ENCODE peak calls at places on chromosomes 2 and 18, in eight cellular contexts. One of them, this sample, is unnamed.

GRCh38 chr2:136957044-136957443 is 191.7 kb downstream of the THSD7B start:
- DNase-seq in fibroblast of pulmonary artery: no peak
- DNase-seq in OCI-LY7: no peak
- DNase-seq in prostate gland: no peak
- DNase-seq in cardiac fibroblast: no peak
- DNase-seq in GM12865: no peak
- DNase-seq in astrocyte of the spinal cord: no peak
- DNase-seq in colonic mucosa: no peak
- DNase-seq in this sample: no peak

GRCh38 chr2:189439342-189439741 is 1.9 kb upstream of the WDR75 start:
- DNase-seq in fibroblast of pulmonary artery: no peak
- DNase-seq in colonic mucosa: no peak
- DNase-seq in prostate gland: no peak
- DNase-seq in OCI-LY7: no peak
- DNase-seq in GM12865: no peak
- DNase-seq in cardiac fibroblast: no peak
- DNase-seq in astrocyte of the spinal cord: no peak
- DNase-seq in this sample: no peak

GRCh38 chr2:6986251-6986893 is 69.2 kb downstream of the RNF144A start:
- DNase-seq in colonic mucosa: no peak
- DNase-seq in prostate gland: no peak
- DNase-seq in GM12865: no peak
- DNase-seq in OCI-LY7: no peak
- DNase-seq in fibroblast of pulmonary artery: peak; percentile 52
- DNase-seq in astrocyte of the spinal cord: peak; percentile 39
- DNase-seq in cardiac fibroblast: peak; percentile 50
- DNase-seq in this sample: no peak

GRCh38 chr2:47189635-47190034 is 34.5 kb upstream of the STPG4 start:
- DNase-seq in OCI-LY7: no peak
- DNase-seq in prostate gland: no peak
- DNase-seq in fibroblast of pulmonary artery: peak; percentile 90
- DNase-seq in colonic mucosa: no peak
- DNase-seq in GM12865: no peak
- DNase-seq in cardiac fibroblast: peak; percentile 96
- DNase-seq in astrocyte of the spinal cord: peak; percentile 94
- DNase-seq in this sample: no peak

GRCh38 chr18:58041633-58042032 is 2.4 kb upstream of the NEDD4L start:
- DNase-seq in GM12865: no peak
- DNase-seq in prostate gland: no peak
- DNase-seq in astrocyte of the spinal cord: no peak
- DNase-seq in OCI-LY7: no peak
- DNase-seq in fibroblast of pulmonary artery: no peak
- DNase-seq in colonic mucosa: peak; percentile 75
- DNase-seq in cardiac fibroblast: no peak
- DNase-seq in this sample: no peak

GRCh38 chr2:74708883-74709282 is 54.8 kb downstream of the SEMA4F start:
- DNase-seq in cardiac fibroblast: peak; percentile 79
- DNase-seq in fibroblast of pulmonary artery: peak; percentile 91
- DNase-seq in OCI-LY7: no peak
- DNase-seq in prostate gland: no peak
- DNase-seq in GM12865: no peak
- DNase-seq in astrocyte of the spinal cord: peak; percentile 43
- DNase-seq in colonic mucosa: no peak
- DNase-seq in this sample: no peak

GRCh38 chr2:191620144-191620543 is 57.8 kb upstream of the NABP1 start:
- DNase-seq in GM12865: peak; percentile 31
- DNase-seq in astrocyte of the spinal cord: peak; percentile 55
- DNase-seq in OCI-LY7: no peak
- DNase-seq in prostate gland: no peak
- DNase-seq in cardiac fibroblast: peak; percentile 62
- DNase-seq in fibroblast of pulmonary artery: peak; percentile 42
- DNase-seq in colonic mucosa: no peak
- DNase-seq in this sample: no peak

GRCh38 chr2:12057436-12058166 is 311.2 kb downstream of the LPIN1 start:
- DNase-seq in OCI-LY7: peak; percentile 68
- DNase-seq in fibroblast of pulmonary artery: no peak
- DNase-seq in astrocyte of the spinal cord: peak; percentile 76
- DNase-seq in GM12865: peak; percentile 90
- DNase-seq in colonic mucosa: peak; percentile 25
- DNase-seq in prostate gland: no peak
- DNase-seq in cardiac fibroblast: no peak
- DNase-seq in this sample: no peak

GRCh38 chr2:71789556-71790219 is 336.3 kb downstream of the DYSF start:
- DNase-seq in OCI-LY7: no peak
- DNase-seq in fibroblast of pulmonary artery: peak; percentile 28
- DNase-seq in colonic mucosa: no peak
- DNase-seq in cardiac fibroblast: peak; percentile 18
- DNase-seq in astrocyte of the spinal cord: no peak
- DNase-seq in prostate gland: no peak
- DNase-seq in GM12865: no peak
- DNase-seq in this sample: no peak

GRCh38 chr18:62521588-62521987 is 1.2 kb upstream of the ZCCHC2 start:
- DNase-seq in astrocyte of the spinal cord: no peak
- DNase-seq in colonic mucosa: no peak
- DNase-seq in fibroblast of pulmonary artery: peak; percentile 11
- DNase-seq in GM12865: no peak
- DNase-seq in prostate gland: no peak
- DNase-seq in OCI-LY7: no peak
- DNase-seq in cardiac fibroblast: peak; percentile 10
- DNase-seq in this sample: no peak

GRCh38 chr2:121008978-121009377 is 273.3 kb downstream of the GLI2 start:
- DNase-seq in fibroblast of pulmonary artery: no peak
- DNase-seq in cardiac fibroblast: peak; percentile 10
- DNase-seq in prostate gland: no peak
- DNase-seq in colonic mucosa: no peak
- DNase-seq in astrocyte of the spinal cord: no peak
- DNase-seq in GM12865: no peak
- DNase-seq in OCI-LY7: peak; percentile 3
- DNase-seq in this sample: no peak

GRCh38 chr2:98479959-98480524 is 35.4 kb downstream of the INPP4A start:
- DNase-seq in colonic mucosa: no peak
- DNase-seq in fibroblast of pulmonary artery: peak; percentile 70
- DNase-seq in astrocyte of the spinal cord: peak; percentile 43
- DNase-seq in prostate gland: peak; percentile 40
- DNase-seq in OCI-LY7: peak; percentile 22
- DNase-seq in GM12865: peak; percentile 79
- DNase-seq in cardiac fibroblast: peak; percentile 53
- DNase-seq in this sample: no peak

GRCh38 chr18:45330170-45330594 is 285.1 kb upstream of the SLC14A2 start:
- DNase-seq in fibroblast of pulmonary artery: no peak
- DNase-seq in astrocyte of the spinal cord: no peak
- DNase-seq in prostate gland: no peak
- DNase-seq in GM12865: no peak
- DNase-seq in colonic mucosa: no peak
- DNase-seq in cardiac fibroblast: no peak
- DNase-seq in OCI-LY7: no peak
- DNase-seq in this sample: no peak

GRCh38 chr2:197804758-197805597 is 585 bp downstream of the PLCL1 start:
- DNase-seq in OCI-LY7: peak; percentile 7
- DNase-seq in fibroblast of pulmonary artery: peak; percentile 50
- DNase-seq in cardiac fibroblast: peak; percentile 31
- DNase-seq in prostate gland: no peak
- DNase-seq in colonic mucosa: peak; percentile 29
- DNase-seq in astrocyte of the spinal cord: peak; percentile 13
- DNase-seq in GM12865: peak; percentile 24
- DNase-seq in this sample: no peak

GRCh38 chr2:27715318-27716165 is 51.9 kb downstream of the SLC4A1AP start:
- DNase-seq in cardiac fibroblast: peak; percentile 59
- DNase-seq in OCI-LY7: no peak
- DNase-seq in fibroblast of pulmonary artery: peak; percentile 82
- DNase-seq in colonic mucosa: no peak
- DNase-seq in prostate gland: peak; percentile 26
- DNase-seq in astrocyte of the spinal cord: peak; percentile 55
- DNase-seq in GM12865: peak; percentile 22
- DNase-seq in this sample: no peak

GRCh38 chr2:218081695-218082094 is 12.6 kb downstream of the RUFY4 start:
- DNase-seq in colonic mucosa: no peak
- DNase-seq in GM12865: no peak
- DNase-seq in astrocyte of the spinal cord: peak; percentile 6
- DNase-seq in cardiac fibroblast: peak; percentile 30
- DNase-seq in prostate gland: no peak
- DNase-seq in fibroblast of pulmonary artery: peak; percentile 35
- DNase-seq in OCI-LY7: no peak
- DNase-seq in this sample: no peak

GRCh38 chr2:218081063-218081462 is 12.0 kb downstream of the RUFY4 start:
- DNase-seq in astrocyte of the spinal cord: no peak
- DNase-seq in fibroblast of pulmonary artery: no peak
- DNase-seq in prostate gland: no peak
- DNase-seq in OCI-LY7: peak; percentile 59
- DNase-seq in cardiac fibroblast: no peak
- DNase-seq in GM12865: peak; percentile 78
- DNase-seq in colonic mucosa: no peak
- DNase-seq in this sample: peak; percentile 57

GRCh38 chr2:218083352-218083676 is 14.3 kb downstream of the RUFY4 start:
- DNase-seq in colonic mucosa: no peak
- DNase-seq in cardiac fibroblast: no peak
- DNase-seq in OCI-LY7: no peak
- DNase-seq in GM12865: peak; percentile 33
- DNase-seq in prostate gland: no peak
- DNase-seq in fibroblast of pulmonary artery: no peak
- DNase-seq in astrocyte of the spinal cord: no peak
- DNase-seq in this sample: no peak

GRCh38 chr2:218079943-218080913 is 11.2 kb downstream of the RUFY4 start:
- DNase-seq in astrocyte of the spinal cord: no peak
- DNase-seq in colonic mucosa: no peak
- DNase-seq in GM12865: peak; percentile 26
- DNase-seq in OCI-LY7: no peak
- DNase-seq in prostate gland: no peak
- DNase-seq in fibroblast of pulmonary artery: no peak
- DNase-seq in cardiac fibroblast: no peak
- DNase-seq in this sample: no peak

DNA sequence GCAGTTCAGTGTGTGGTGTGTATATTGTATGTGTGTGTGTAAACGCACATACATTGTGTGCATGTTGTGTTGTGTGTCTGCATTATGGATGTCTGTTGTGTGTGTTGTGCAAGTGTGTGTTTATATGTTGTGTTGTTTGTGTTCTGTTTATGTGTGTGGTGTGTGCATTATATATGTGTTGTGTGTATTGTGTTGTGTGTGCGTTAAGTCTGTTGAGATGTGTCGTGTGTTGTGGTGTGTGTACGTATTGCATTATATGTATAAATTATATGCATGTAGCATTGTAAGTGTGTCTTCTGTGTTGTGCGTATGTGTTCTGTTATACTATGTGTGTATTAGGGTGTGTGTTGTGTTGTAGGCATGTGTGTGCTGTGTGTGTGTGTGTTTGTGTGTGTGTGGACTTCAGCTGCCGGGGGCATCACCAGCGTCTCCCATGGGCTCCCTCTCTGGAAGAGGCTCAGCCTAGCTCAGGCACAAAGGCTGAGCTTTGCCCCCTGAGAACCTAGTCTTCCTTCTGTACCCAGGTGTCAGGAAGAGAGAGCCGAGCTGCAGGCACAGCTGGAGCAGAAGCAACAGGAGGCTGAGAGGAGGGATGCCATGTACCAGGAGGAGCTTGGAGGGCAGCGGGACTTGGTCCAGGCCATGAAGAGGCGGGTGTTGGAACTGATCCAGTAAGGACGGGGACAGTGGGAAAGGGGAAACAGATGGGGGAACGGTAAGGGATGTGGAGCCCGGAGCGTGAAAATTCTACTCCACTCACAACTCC is 13.7 kb downstream of the RUFY4 start:
- DNase-seq in fibroblast of pulmonary artery: no peak
- DNase-seq in colonic mucosa: no peak
- DNase-seq in prostate gland: no peak
- DNase-seq in astrocyte of the spinal cord: no peak
- DNase-seq in OCI-LY7: no peak
- DNase-seq in GM12865: no peak
- DNase-seq in cardiac fibroblast: no peak
- DNase-seq in this sample: no peak
- TF ChIP-seq CTCF in fibroblast of pulmonary artery: no peak
- TF ChIP-seq CTCF in colonic mucosa: no peak
- TF ChIP-seq CTCF in prostate gland: no peak
- TF ChIP-seq CTCF in astrocyte of the spinal cord: no peak
- TF ChIP-seq CTCF in OCI-LY7: no peak
- TF ChIP-seq CTCF in GM12865: no peak
- TF ChIP-seq CTCF in cardiac fibroblast: no peak
- TF ChIP-seq CTCF in this sample: no peak

GRCh38 chr2:54595999-54596903 is 127.2 kb upstream of the EML6 start:
- DNase-seq in colonic mucosa: no peak
- DNase-seq in OCI-LY7: no peak
- DNase-seq in astrocyte of the spinal cord: no peak
- DNase-seq in prostate gland: no peak
- DNase-seq in GM12865: no peak
- DNase-seq in fibroblast of pulmonary artery: peak; percentile 59
- DNase-seq in cardiac fibroblast: peak; percentile 83
- DNase-seq in this sample: no peak
- H3K4me3 ChIP-seq in colonic mucosa: no peak overlapping the region
- H3K4me3 ChIP-seq in OCI-LY7: no peak overlapping the region
- H3K4me3 ChIP-seq in astrocyte of the spinal cord: no peak overlapping the region
- H3K4me3 ChIP-seq in prostate gland: no peak overlapping the region
- H3K4me3 ChIP-seq in GM12865: no peak overlapping the region
- H3K4me3 ChIP-seq in fibroblast of pulmonary artery: no peak overlapping the region
- H3K4me3 ChIP-seq in cardiac fibroblast: no peak overlapping the region
- H3K4me3 ChIP-seq in this sample: no peak overlapping the region

DNA sequence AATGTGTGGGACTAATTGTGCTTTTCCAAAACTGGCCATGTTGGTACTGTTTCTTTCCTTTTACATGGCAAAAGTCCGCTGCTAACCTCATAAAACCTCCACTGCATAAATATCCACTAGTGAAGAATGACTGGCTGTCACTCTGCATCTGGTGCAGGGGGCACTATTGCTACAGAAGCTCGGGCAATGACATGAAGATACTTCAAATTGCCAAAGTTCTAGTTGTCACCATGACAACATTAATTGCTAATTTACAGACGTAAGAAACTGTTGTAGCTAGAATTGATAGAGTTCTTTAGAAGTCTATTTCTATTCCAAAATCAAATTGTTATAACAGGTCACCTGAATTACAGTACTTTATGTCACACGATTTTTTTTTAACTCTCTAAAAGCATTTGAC is 861 bp downstream of the CFAP210 start:
- DNase-seq in prostate gland: no peak
- DNase-seq in colonic mucosa: no peak
- DNase-seq in GM12865: peak; percentile 8
- DNase-seq in OCI-LY7: peak; percentile 7
- DNase-seq in astrocyte of the spinal cord: no peak
- DNase-seq in cardiac fibroblast: no peak
- DNase-seq in fibroblast of pulmonary artery: no peak
- DNase-seq in this sample: no peak
- TF ChIP-seq CTCF in prostate gland: no peak
- TF ChIP-seq CTCF in colonic mucosa: no peak
- TF ChIP-seq CTCF in GM12865: no peak
- TF ChIP-seq CTCF in OCI-LY7: peak; percentile 60
- TF ChIP-seq CTCF in astrocyte of the spinal cord: peak; percentile 16
- TF ChIP-seq CTCF in cardiac fibroblast: no peak
- TF ChIP-seq CTCF in fibroblast of pulmonary artery: no peak
- TF ChIP-seq CTCF in this sample: no peak

DNA sequence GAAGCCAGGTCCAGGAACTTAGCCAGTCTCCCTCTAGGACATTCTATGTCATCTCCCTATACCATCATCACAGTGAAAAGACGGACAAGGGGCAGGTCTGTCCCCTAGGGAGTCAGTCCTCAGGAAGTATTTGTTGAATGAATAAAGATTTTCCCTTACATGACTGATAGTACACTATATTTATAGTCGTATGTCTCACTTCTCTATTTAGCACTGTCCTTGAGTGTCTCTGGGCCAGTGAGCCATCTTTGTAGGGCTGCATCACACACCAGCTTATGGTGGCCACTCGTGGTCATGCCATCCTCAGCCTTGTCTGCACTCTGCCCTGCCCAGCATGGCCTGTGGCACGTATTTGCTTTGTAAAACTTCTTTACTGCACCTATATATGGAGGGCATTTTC is 25.8 kb downstream of the PTPN18 start:
- DNase-seq in astrocyte of the spinal cord: no peak
- DNase-seq in GM12865: no peak
- DNase-seq in prostate gland: no peak
- DNase-seq in colonic mucosa: no peak
- DNase-seq in OCI-LY7: peak; percentile 60
- DNase-seq in cardiac fibroblast: no peak
- DNase-seq in fibroblast of pulmonary artery: no peak
- DNase-seq in this sample: no peak
- H3K4me3 ChIP-seq in astrocyte of the spinal cord: no peak overlapping the region
- H3K4me3 ChIP-seq in GM12865: no peak overlapping the region
- H3K4me3 ChIP-seq in prostate gland: no peak overlapping the region
- H3K4me3 ChIP-seq in colonic mucosa: no peak overlapping the region
- H3K4me3 ChIP-seq in OCI-LY7: peak overlapping the region; percentile 10
- H3K4me3 ChIP-seq in cardiac fibroblast: no peak overlapping the region
- H3K4me3 ChIP-seq in fibroblast of pulmonary artery: no peak overlapping the region
- H3K4me3 ChIP-seq in this sample: no peak overlapping the region